ENCODE peak calls at places on chromosome 20, in four cellular contexts. F is neural progenitor cell, B is GM23248, L is fibroblast of lung. X is an unnamed sample. For H3K9me3, the result is how much of the 10 kb centered on the place peaks cover.

GRCh38 chr20:53890434-53891305 is 179.7 kb downstream of the BCAS1 start:
- DNase-seq in F (no peak), B (no peak), L (peak), X (no peak)

GRCh38 chr20:3275064-3275935 is 36.3 kb upstream of the SLC4A11 start:
- DNase-seq in L (no peak), F (no peak), B (no peak), X (no peak)

GRCh38 chr20:40607927-40608326 is 81.1 kb downstream of the MAFB start:
- DNase-seq in L (no peak), B (no peak), F (no peak), X (no peak)

GRCh38 chr20:33649201-33649631 is 12.9 kb upstream of the C20orf144 start:
- DNase-seq in F (no peak), L (peak), B (peak), X (no peak)

GRCh38 chr20:5918856-5919633 is 31.3 kb downstream of the TRMT6 start:
- DNase-seq in L (peak), B (peak), F (no peak), X (no peak)

GRCh38 chr20:5170341-5170740 is 43.5 kb downstream of the CDS2 start:
- DNase-seq in B (no peak), F (peak), L (no peak), X (no peak)

GRCh38 chr20:32528291-32528891 is 56.7 kb downstream of the NOL4L start:
- DNase-seq in B (no peak), L (no peak), F (peak), X (no peak)

GRCh38 chr20:53763707-53764415 is 170.2 kb upstream of the ZNF217 start:
- DNase-seq in F (peak), B (peak), L (peak), X (no peak)

GRCh38 chr20:25865715-25866656 is 169.3 kb upstream of the ZNF337 start:
- DNase-seq in F (peak), B (peak), L (peak), X (peak)

GRCh38 chr20:16747291-16747811 is 807 bp upstream of the OTOR start:
- DNase-seq in B (no peak), F (no peak), L (no peak), X (no peak)

GRCh38 chr20:32634041-32634805 is 39.5 kb downstream of the C20orf203 start:
- DNase-seq in B (peak), L (peak), F (no peak), X (no peak)

GRCh38 chr20:41553142-41553879 is 64.9 kb downstream of the CHD6 start:
- DNase-seq in B (no peak), L (no peak), F (no peak), X (no peak)

GRCh38 chr20:41989935-41990635 is 371.9 kb upstream of the CHD6 start:
- DNase-seq in L (no peak), B (no peak), F (peak), X (no peak)

GRCh38 chr20:57097245-57097935 is 169.1 kb downstream of the BMP7 start:
- DNase-seq in L (no peak), B (no peak), F (peak), X (no peak)

GRCh38 chr20:17691758-17692157 is 8.0 kb upstream of the BANF2 start:
- DNase-seq in F (no peak), L (no peak), B (no peak), X (no peak)

GRCh38 chr20:4808872-4809271 is 87.2 kb downstream of the PRND start:
- DNase-seq in F (no peak), L (peak), B (peak), X (no peak)

GRCh38 chr20:23235173-23236027 is 115.2 kb upstream of the NXT1 start:
- DNase-seq in L (peak), B (peak), F (peak), X (peak)

GRCh38 chr20:31654534-31654933 is 16.8 kb downstream of the COX4I2 start:
- DNase-seq in L (no peak), B (no peak), F (no peak), X (no peak)

GRCh38 chr20:1274485-1275313 is 8.6 kb downstream of the SNPH start:
- DNase-seq in F (no peak), B (no peak), L (no peak), X (no peak)

GRCh38 chr20:1854246-1854645 is 41.0 kb upstream of the SIRPA start:
- DNase-seq in B (no peak), F (no peak), L (no peak), X (no peak)

GRCh38 chr20:8094845-8095244 is 37.2 kb upstream of the PLCB1 start:
- DNase-seq in L (peak), F (no peak), B (peak), X (no peak)

GRCh38 chr20:1119128-1119505 is 715 bp downstream of the PSMF1 start:
- DNase-seq in L (no peak), B (peak), F (no peak), X (no peak)

GRCh38 chr20:25032478-25033183 is 25.3 kb downstream of the ACSS1 start:
- DNase-seq in L (no peak), F (peak), B (no peak), X (no peak)

GRCh38 chr20:19802492-19803158 is 44.6 kb downstream of the RIN2 start:
- DNase-seq in F (peak), B (peak), L (no peak), X (peak)

GRCh38 chr20:13353261-13353945 is 132.3 kb downstream of the ISM1 start:
- DNase-seq in B (no peak), F (no peak), L (peak), X (no peak)

DNA sequence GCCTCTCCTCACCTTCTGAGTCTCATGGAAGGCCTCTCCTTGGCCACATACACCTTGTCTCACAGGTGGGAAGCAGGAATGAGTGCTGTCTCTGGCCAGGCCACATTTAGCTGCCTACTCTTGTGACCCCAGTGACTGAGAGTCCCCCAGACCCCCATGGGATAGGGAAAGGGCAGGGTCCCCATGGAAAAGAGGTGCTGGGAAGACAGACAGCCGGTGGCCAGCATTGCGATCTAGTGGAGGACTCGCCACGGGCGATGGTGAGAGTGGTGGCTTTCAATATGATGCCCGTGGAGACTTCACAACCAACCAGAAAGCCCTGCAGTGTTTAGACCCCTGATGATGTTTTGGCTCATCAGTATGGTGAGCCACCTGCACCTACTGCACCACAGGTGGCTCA is 19.8 kb downstream of the MANBAL start:
- DNase-seq in L (no peak), F (no peak), B (no peak), X (no peak)
- H3K9ac ChIP-seq in L (no peak), F (no peak), B (no peak), X (no peak)

GRCh38 chr20:29874476-29875202 is 1382.8 kb upstream of the DEFB115 start:
- DNase-seq in L (no peak), F (no peak), B (no peak), X (no peak)

GRCh38 chr20:29873946-29874345 is 1383.5 kb upstream of the DEFB115 start:
- DNase-seq in F (peak), B (peak), L (peak), X (no peak)

GRCh38 chr20:29876911-29877285 is 1380.6 kb upstream of the DEFB115 start:
- DNase-seq in B (no peak), F (no peak), L (no peak), X (no peak)

GRCh38 chr20:29878777-29879442 is 1378.6 kb upstream of the DEFB115 start:
- DNase-seq in F (no peak), B (no peak), L (no peak), X (no peak)

DNA sequence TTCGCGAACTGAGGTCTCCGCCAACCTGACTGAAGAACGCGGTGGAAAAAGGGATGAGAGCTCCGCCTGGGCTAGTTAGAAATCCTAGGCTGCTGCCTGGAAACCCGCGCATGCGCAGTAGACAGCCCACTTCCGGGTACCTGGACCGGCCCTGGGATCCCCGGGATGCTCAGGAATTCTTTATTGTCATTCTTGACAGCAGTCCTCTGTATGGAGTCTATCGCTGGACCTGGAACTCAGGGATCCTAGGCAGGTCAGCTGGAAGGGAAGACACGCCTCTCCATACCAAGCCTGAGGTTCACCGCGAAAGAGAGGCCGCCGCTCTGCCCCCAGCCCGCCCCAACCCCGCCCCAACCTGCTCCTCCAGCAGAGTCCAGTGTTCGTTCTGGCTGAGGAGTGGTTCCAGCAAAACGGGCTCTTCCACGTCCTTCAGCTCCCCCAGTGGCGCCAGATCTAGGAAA is 1379.2 kb upstream of the DEFB115 start:
- DNase-seq in L (peak), F (peak), B (peak), X (no peak)
- H3K9me3 ChIP-seq in L (under half), F (under half), B (under half), X (under half)

GRCh38 chr20:36573798-36574277 is 441 bp downstream of the TGIF2 start:
- DNase-seq in L (no peak), B (peak), F (no peak), X (no peak)

GRCh38 chr20:36571564-36572504 is 1.6 kb upstream of the TGIF2 start:
- DNase-seq in B (no peak), L (no peak), F (peak), X (no peak)

GRCh38 chr20:36573103-36573797 is at the start of gene TGIF2:
- DNase-seq in B (peak), L (peak), F (peak), X (peak)

GRCh38 chr20:36574278-36575065 is 1.1 kb downstream of the TGIF2 start:
- DNase-seq in L (peak), B (peak), F (peak), X (no peak)

DNA sequence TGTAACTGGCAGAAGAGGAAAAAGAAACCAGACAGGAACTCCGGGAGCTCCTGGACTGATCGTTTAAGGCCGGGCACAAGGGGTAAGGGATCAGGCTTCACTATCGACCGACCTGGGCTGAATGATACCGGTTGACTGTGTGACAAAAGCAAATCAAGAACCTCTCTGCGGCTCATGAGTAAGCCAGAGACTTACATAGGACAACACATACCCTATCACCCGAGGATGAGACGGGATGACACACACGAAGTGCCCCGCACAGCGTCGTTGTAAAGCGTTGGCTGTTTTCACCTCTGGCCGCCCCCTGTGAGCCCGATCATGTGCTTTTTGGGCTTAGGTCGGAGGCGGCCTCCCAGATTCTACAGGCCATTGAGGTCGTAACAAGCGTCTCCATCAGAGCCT is 695 bp upstream of the TGIF2 start:
- DNase-seq in L (peak), B (peak), F (peak), X (no peak)
- H3K9ac ChIP-seq in L (peak), B (peak), F (no peak), X (peak)

DNA sequence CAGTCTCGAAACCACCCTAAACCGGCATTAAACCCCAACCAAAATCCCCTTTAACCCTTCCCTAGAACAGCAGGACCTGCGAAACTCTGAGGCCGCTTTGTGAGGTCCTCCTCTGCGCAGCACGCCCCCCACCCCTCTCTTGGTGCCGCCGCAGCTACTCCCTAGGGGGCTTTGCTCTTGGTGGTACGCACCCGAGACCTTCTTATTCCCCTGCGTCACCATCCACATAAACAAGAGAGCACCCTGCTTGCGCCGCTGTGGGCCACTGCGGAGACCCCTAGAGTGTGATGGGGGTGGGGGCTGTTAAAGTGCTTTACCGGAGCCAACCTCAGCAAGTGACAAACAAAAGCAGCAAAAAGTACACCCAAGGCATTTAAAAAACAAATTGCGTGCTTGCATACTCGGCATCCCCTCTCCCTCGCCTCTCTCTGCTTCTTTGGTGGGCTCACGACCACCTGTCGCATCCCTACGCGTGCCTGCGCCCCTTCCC is 502 bp upstream of the GNAS start:
- DNase-seq in B (no peak), F (no peak), L (no peak), X (no peak)
- H3K9me3 ChIP-seq in B (under half), F (under half), L (under half), X (under half)

DNA sequence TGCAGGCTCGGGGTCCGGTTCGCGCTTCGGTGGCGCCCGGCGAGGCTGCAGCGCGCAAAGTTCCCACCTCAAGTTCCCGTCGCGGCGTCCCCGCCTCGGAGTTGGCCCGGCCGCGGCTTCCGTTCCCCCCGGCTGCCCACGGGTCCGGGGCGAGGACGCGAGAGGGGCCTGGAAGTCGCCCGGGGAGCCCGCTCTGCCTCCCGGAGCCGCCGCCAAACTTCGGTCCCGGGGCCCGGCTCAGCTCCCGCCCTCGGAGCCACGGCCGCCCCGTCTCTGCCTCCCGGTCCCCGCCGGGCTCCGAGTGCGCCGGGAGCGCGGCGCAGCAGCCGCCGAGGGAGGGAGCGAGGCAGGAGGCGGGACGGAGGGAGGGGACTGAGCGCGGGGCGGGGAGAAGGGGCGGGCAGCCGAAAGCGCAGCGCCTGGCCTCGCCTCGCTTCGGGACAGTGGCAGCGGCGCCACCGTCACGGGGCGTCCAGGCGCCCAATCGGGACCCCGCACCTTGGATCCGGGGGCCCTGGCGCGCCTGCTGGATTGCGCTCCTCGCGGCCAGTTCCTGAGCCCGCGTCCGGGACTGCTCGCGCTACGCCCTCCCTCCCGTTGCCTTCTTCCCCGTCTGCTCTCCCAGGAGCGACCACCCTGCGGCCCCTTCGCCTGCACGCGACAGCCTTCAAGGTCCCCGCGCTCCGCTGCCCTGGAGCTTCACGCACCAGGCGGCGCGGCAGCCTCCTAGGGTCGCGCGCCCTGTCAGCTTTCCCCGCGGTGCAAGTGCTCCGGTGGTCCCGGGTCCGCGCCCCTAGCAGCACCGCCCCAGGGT is at the start of gene KCNG1:
- DNase-seq in F (peak), L (peak), B (peak), X (peak)
- H3K9ac ChIP-seq in F (no peak), L (peak), B (peak), X (peak)

DNA sequence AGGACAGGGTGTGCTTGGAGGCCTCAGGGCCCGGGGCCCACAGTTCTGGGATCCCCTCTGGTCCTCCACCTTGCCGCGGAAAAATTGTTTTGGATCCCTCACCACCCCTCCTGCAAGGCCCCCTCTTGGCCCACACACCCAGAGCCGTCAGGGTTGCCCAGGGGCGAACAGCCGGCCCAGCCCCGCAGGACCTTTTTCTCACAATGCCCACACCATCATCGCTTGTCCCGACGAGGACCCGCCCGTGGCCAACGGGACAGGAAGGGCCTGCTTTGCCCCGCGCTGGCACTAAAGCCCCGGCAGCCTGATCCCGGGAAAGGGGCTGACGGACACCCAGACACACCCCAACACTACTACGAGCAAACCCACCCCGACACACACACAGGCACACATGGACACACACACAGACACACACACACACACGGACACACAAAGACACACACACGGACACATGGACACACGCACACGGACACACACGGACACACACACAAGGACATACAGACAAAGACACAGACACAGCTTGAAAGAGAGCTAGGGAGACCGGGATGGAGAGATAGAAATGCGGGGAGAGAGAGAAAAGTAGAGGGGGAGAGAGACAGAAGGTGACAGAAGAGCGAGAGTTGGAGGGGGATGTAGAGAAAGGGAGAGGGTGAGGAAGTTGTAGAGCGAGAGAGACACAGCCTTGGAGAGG is 1493.5 kb upstream of the DEFB115 start:
- DNase-seq in L (no peak), B (no peak), F (no peak), X (no peak)
- H3K9me3 ChIP-seq in L (under half), B (under half), F (under half), X (under half)

DNA sequence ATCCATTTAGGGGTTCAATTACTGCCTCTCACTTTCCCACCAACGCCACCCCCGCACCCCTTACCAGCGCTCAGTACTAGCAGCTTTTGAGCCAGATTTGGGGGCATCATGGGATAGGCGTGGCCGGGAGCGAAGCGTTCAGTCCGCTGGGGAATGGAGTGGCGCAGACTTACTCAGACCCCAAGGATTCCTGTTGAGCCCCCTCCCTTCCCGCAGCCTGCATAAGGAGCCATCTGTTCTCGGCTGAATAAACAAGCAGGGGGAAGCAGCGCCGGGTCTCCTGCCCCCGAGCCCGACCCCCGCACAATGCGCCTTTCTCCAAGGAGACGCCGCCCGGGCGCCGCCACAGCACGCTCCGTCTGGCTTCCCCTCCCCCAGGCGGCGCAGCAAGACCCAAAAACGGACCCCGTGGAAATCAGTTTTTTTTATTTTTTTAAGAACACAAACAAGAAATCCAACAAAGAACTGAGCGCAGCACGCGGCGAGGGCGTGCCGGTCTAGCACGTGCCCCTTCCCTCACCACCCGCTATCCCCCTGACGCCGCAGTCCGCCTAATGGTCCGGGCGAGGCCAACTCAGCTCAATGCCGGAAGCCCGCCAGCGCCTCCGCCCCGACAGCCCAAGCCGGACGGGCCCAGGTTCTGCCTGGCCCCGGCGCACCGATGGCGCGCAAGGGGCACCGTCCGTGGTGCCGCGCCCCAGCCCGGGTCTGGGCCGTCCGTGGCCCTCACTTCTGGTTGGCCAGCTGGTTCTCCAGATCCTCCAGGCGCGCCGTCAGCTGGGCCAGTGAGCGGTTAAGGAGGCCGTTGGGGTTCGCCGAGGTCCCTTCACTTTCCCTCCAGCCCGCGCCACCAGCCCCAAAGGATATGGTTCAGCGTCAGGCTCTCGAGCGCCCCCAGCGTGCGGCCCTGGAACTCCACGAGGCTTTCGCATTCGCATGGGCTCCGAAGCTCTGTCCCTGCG is 13.3 kb upstream of the RBPJL start:
- DNase-seq in B (peak), F (peak), L (peak), X (peak)
- H3K9ac ChIP-seq in B (peak), F (no peak), L (peak), X (peak)

X was measured in HCT116.